ENCODE peak calls at places on chromosomes 2 and 18, in five cellular contexts. Q is AG10803, P is GM23248, F is colonic mucosa, L is left ventricle myocardium inferior. I is an unnamed sample.

GRCh38 chr2:47898089-47898731 is 8.1 kb downstream of the FBXO11 start:
- DNase-seq in L (no peak), P (peak; percentile 16), Q (no peak), F (no peak), I (no peak)

GRCh38 chr2:59910176-59910575 is 643.3 kb downstream of the BCL11A start:
- DNase-seq in P (no peak), F (no peak), Q (no peak), L (no peak), I (no peak)

GRCh38 chr2:217382794-217383193 is 522.9 kb upstream of the TNP1 start:
- DNase-seq in Q (no peak), P (no peak), F (no peak), L (no peak), I (no peak)

GRCh38 chr2:240836781-240837467 is 16.9 kb upstream of the KIF1A start:
- DNase-seq in P (peak; percentile 92), F (no peak), Q (peak; percentile 64), L (peak; percentile 60), I (peak; percentile 97)

GRCh38 chr2:182666674-182667320 is 49.3 kb upstream of the DNAJC10 start:
- DNase-seq in Q (peak; percentile 10), L (no peak), P (peak; percentile 50), F (no peak), I (peak; percentile 38)

GRCh38 chr2:74183878-74184277 is 5.2 kb upstream of the MOB1A start:
- DNase-seq in P (no peak), F (no peak), Q (no peak), L (no peak), I (no peak)

GRCh38 chr18:75658330-75658729 is 230.8 kb upstream of the SMIM21 start:
- DNase-seq in L (no peak), F (no peak), Q (no peak), P (no peak), I (no peak)

GRCh38 chr2:147100406-147101035 is 744.3 kb upstream of the ACVR2A start:
- DNase-seq in P (peak; percentile 84), F (no peak), L (no peak), Q (peak; percentile 94), I (no peak)

GRCh38 chr2:8574196-8575010 is 107.5 kb upstream of the ID2 start:
- DNase-seq in F (peak; percentile 68), Q (no peak), P (peak; percentile 19), L (no peak), I (peak; percentile 89)

GRCh38 chr18:62341423-62341920 is 16.4 kb downstream of the TNFRSF11A start:
- DNase-seq in L (no peak), Q (no peak), P (no peak), F (no peak), I (no peak)

GRCh38 chr2:231568098-231568784 is 24.4 kb upstream of the TEX44 start:
- DNase-seq in L (no peak), F (no peak), P (no peak), Q (no peak), I (peak; percentile 11)

GRCh38 chr2:72757177-72757775 is 68.6 kb downstream of the EXOC6B start:
- DNase-seq in Q (peak; percentile 16), P (no peak), L (no peak), F (no peak), I (no peak)

GRCh38 chr2:171347591-171348032 is 86.2 kb downstream of the METTL8 start:
- DNase-seq in P (peak; percentile 81), Q (peak; percentile 98), F (no peak), L (no peak), I (peak; percentile 68)

GRCh38 chr2:236776695-236777251 is 207.1 kb downstream of the ACKR3 start:
- DNase-seq in Q (peak; percentile 87), F (no peak), L (no peak), P (peak; percentile 87), I (peak; percentile 81)

GRCh38 chr2:103396152-103396551 is 634.3 kb downstream of the TMEM182 start:
- DNase-seq in Q (no peak), P (no peak), F (no peak), L (no peak), I (no peak)

GRCh38 chr2:127293758-127294562 is at the start of gene ERCC3:
- DNase-seq in Q (peak; percentile 78), P (peak; percentile 90), L (peak; percentile 88), F (peak; percentile 87), I (peak; percentile 99)

GRCh38 chr2:241072553-241073165 is 29.4 kb downstream of the MTERF4 start:
- DNase-seq in L (no peak), Q (no peak), P (no peak), F (no peak), I (peak; percentile 70)

GRCh38 chr2:235968616-235969324 is 199.4 kb downstream of the GBX2 start:
- DNase-seq in F (no peak), P (no peak), Q (peak; percentile 15), L (peak; percentile 64), I (no peak)

GRCh38 chr2:50674876-50675275 is 357.1 kb downstream of the NRXN1 start:
- DNase-seq in L (no peak), Q (no peak), F (no peak), P (no peak), I (no peak)

GRCh38 chr18:13264091-13264777 is 45.7 kb downstream of the LDLRAD4 start:
- DNase-seq in F (no peak), P (no peak), Q (peak; percentile 12), L (peak; percentile 81), I (no peak)

GRCh38 chr2:168550670-168551069 is 94.6 kb downstream of the CERS6 start:
- DNase-seq in L (no peak), Q (peak; percentile 27), P (no peak), F (no peak), I (no peak)

GRCh38 chr2:216984937-216985336 is 125.1 kb upstream of the TNP1 start:
- DNase-seq in Q (no peak), P (no peak), L (no peak), F (no peak), I (no peak)

GRCh38 chr2:54520687-54521086 is 64.6 kb downstream of the SPTBN1 start:
- DNase-seq in P (peak; percentile 96), F (no peak), L (no peak), Q (peak; percentile 97), I (peak; percentile 71)

GRCh38 chr2:131040661-131041401 is 52.4 kb downstream of the FAM168B start:
- DNase-seq in L (no peak), P (no peak), F (no peak), Q (no peak), I (peak; percentile 93)

DNA sequence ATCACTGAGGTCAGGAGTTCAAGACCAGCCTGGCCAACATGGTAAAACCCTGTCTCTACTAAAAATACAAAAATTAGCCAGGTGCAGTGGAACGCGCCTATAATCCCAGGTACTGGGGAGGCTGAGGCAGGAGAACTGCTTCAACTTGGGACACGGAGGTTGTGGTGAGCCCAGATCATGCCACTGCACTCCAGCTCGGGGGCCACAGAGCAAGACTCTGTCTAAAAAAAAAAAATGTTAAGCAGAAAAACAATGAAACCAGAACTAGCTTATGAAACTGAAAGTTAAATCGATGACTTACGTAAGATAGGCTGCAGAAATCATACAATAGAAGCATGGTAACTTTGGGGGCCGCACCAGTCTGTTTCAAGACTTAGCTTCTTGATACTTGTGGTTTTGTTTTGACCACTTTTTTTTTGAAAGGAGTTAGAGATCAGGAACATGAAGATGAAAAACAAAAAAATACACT is 6.2 kb upstream of the GPR155 start:
- DNase-seq in P (no peak), F (no peak), L (no peak), Q (no peak), I (no peak)
- H3K4me3 ChIP-seq in P (no peak overlapping the region), F (no peak overlapping the region), L (peak overlapping the region; percentile 2), Q (no peak overlapping the region), I (no peak overlapping the region)

DNA sequence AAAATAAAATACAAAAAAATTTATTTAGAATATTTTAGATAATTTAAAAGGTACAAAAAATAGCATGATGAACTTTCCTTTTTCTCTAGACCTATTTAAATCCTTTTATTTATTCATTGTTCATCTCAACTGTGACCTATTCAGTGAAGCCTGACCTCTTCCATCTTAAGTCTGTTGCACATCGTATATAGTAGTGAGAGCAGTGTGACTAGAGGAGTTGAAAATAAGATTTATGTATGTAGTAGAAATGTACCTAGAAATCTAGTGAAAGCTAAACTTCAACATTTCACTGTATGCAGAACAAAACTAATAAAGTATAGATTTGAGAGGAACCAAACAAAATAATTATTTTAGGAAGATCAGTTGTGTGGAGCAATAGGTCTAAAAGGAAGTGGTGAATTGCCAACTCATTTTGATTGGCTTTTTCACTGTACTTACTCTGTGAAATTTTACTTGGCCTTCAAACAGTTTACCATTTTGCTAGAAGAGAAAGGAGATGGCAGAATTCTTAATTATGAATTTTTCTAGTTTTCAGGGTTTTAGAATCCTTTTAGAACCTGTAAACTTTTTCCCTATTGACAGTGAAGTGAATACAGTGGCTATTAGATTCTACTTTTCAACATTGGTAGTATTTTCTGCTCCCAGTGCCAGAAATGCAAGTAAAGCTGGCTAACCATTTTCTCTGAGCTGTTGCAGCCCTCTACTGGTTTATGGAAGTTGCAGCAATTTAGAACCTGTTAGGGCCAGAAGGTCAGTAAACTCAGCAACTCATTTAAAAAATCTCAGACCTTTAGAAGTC is 11.1 kb downstream of the ANKRD12 start:
- DNase-seq in P (peak; percentile 87), L (no peak), F (peak; percentile 43), Q (peak; percentile 79), I (peak; percentile 50)
- H3K4me3 ChIP-seq in P (peak overlapping the region; percentile 14), L (no peak overlapping the region), F (no peak overlapping the region), Q (no peak overlapping the region), I (no peak overlapping the region)

GRCh38 chr2:9666306-9666705 is 35.5 kb upstream of the YWHAQ start:
- DNase-seq in Q (peak; percentile 66), F (no peak), L (no peak), P (peak; percentile 59), I (no peak)
- H3K4me3 ChIP-seq in Q (no peak overlapping the region), F (no peak overlapping the region), L (no peak overlapping the region), P (no peak overlapping the region), I (no peak overlapping the region)

GRCh38 chr2:201411421-201411820 is 39.8 kb downstream of the TRAK2 start:
- DNase-seq in F (no peak), L (no peak), Q (peak; percentile 90), P (peak; percentile 64), I (peak; percentile 8)

GRCh38 chr2:201413552-201413951 is 37.7 kb downstream of the TRAK2 start:
- DNase-seq in Q (no peak), L (no peak), F (no peak), P (no peak), I (no peak)

GRCh38 chr2:201415149-201415548 is 36.1 kb downstream of the TRAK2 start:
- DNase-seq in Q (no peak), F (no peak), L (no peak), P (no peak), I (no peak)

GRCh38 chr2:201413143-201413542 is 38.1 kb downstream of the TRAK2 start:
- DNase-seq in P (no peak), Q (no peak), F (no peak), L (no peak), I (no peak)

DNA sequence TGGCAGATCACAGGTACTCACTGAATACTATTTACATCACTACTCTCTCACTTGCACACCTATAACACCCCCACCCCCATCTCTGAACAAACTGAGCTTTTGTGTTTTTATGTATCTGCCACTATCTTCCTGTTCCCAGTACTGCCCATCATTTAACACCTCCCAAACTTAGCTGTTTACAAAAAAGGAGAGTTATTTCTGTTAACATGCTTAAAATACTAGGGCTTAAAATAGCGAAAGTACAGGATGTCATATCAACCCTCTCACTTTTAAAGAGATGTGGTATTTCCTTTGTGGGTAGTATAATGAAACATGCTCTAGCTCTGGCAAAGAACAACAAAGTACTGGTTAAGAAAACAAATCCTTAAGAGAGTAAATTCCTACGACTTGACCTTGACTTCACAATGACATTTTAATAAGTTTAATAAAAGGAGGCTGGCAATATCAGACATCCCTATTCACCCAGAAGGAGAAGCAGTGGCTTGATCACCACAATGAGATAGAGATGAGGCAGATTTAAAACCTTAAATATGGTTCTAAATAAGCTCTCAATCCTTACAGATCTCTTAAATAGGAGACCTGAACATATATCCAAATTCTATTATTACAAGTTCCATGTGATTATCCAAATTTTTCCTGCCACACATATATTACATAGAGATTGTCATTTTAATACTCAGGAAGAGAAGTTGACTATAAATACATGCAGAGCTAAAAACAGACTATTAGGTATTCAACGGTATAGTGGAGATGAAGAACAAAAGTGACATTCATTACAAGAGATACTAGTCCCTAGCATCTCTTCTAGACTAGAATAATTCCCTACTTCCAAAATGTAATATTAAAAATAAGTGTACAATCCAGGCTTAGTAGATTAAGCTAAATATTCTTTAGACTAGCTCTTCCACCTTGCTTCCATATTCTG is 36.9 kb downstream of the TRAK2 start:
- DNase-seq in F (no peak), P (peak; percentile 30), L (no peak), Q (peak; percentile 53), I (no peak)
- H3K4me3 ChIP-seq in F (no peak overlapping the region), P (peak overlapping the region; percentile 31), L (peak overlapping the region; percentile 41), Q (no peak overlapping the region), I (peak overlapping the region; percentile 22)